ENCODE peak calls at places on chromosomes 3 and 15, in five cellular contexts. E, D, N, H and U are unnamed samples.
A peak's percentile ranks its signal among the peaks of the same experiment; 100 is the strongest.

GRCh38 chr3:117706037-117706436 is 996.5 kb downstream of the TUSC7 start:
- DNase-seq in N (peak; percentile 4), H (no peak), D (peak; percentile 90), E (no peak), U (no peak)

GRCh38 chr15:85910796-85911195 is 116.1 kb upstream of the KLHL25 start:
- DNase-seq in H (no peak), E (no peak), D (no peak), N (no peak), U (no peak)

GRCh38 chr3:188901671-188902331 is 270.0 kb upstream of the TPRG1 start:
- DNase-seq in N (no peak), D (no peak), H (no peak), E (no peak), U (no peak)

GRCh38 chr15:25801586-25802284 is 61.4 kb downstream of the ATP10A start:
- DNase-seq in H (no peak), N (no peak), D (no peak), E (no peak), U (no peak)

GRCh38 chr3:37862712-37863551 is 1.3 kb downstream of the CTDSPL start:
- DNase-seq in E (no peak), D (peak; percentile 13), H (no peak), N (peak; percentile 49), U (peak; percentile 71)

GRCh38 chr15:89908226-89908625 is 4.5 kb downstream of the ARPIN start:
- DNase-seq in D (no peak), H (no peak), N (no peak), E (no peak), U (no peak)

GRCh38 chr15:28977377-28978010 is 91.7 kb downstream of the APBA2 start:
- DNase-seq in E (peak; percentile 68), D (peak; percentile 66), N (peak; percentile 96), H (no peak), U (no peak)

GRCh38 chr3:140351466-140351865 is 326.4 kb upstream of the TRIM42 start:
- DNase-seq in E (no peak), H (no peak), D (no peak), N (no peak), U (no peak)

GRCh38 chr15:71329041-71329440 is 213.8 kb downstream of the THSD4 start:
- DNase-seq in D (peak; percentile 43), E (peak; percentile 68), N (peak; percentile 35), H (no peak), U (no peak)

GRCh38 chr15:57138260-57138895 is 219.9 kb downstream of the TCF12 start:
- DNase-seq in D (peak; percentile 64), E (no peak), H (no peak), N (peak; percentile 72), U (no peak)

GRCh38 chr3:33035596-33035995 is 61.4 kb downstream of the GLB1 start:
- DNase-seq in N (no peak), E (no peak), H (no peak), D (peak; percentile 45), U (no peak)

GRCh38 chr3:126537116-126537729 is 13.3 kb downstream of the CHST13 start:
- DNase-seq in H (no peak), N (no peak), E (no peak), D (no peak), U (no peak)

GRCh38 chr15:98003528-98003927 is 43.0 kb downstream of the ARRDC4 start:
- DNase-seq in D (no peak), N (no peak), H (no peak), E (no peak), U (no peak)

GRCh38 chr3:66949898-66950297 is 48.2 kb upstream of the KBTBD8 start:
- DNase-seq in E (no peak), N (no peak), H (no peak), D (no peak), U (no peak)

GRCh38 chr3:69504232-69504631 is 118.3 kb upstream of the FRMD4B start:
- DNase-seq in H (no peak), E (no peak), N (peak; percentile 22), D (no peak), U (no peak)

GRCh38 chr3:16697437-16698258 is 92.4 kb upstream of the DAZL start:
- DNase-seq in E (no peak), H (no peak), N (no peak), D (peak; percentile 14), U (no peak)

GRCh38 chr3:56689303-56689702 is 6.2 kb upstream of the TASOR start:
- DNase-seq in D (no peak), N (no peak), E (no peak), H (no peak), U (no peak)

GRCh38 chr3:194134231-194134756 is 1.7 kb upstream of the HES1 start:
- DNase-seq in E (peak; percentile 83), D (peak; percentile 45), N (no peak), H (no peak), U (peak; percentile 85)

GRCh38 chr15:96353931-96354730 is 23.6 kb downstream of the NR2F2 start:
- DNase-seq in N (peak; percentile 62), E (peak; percentile 59), D (peak; percentile 40), H (no peak), U (peak; percentile 72)

GRCh38 chr3:71392277-71392676 is 191.3 kb downstream of the FOXP1 start:
- DNase-seq in E (no peak), D (no peak), H (no peak), N (no peak), U (no peak)